ENCODE peak calls at places on chromosomes 13 and 19, in eight cellular contexts. Z is astrocyte, S is left lung, L is A673, E is psoas muscle, I is heart right ventricle, Q is cardiac muscle cell, T is mammary epithelial cell. H is an unnamed sample.
A peak's percentile ranks its signal among the peaks of the same experiment; 100 is the strongest.

GRCh38 chr13:83372786-83373185 is 509.5 kb downstream of the SLITRK1 start:
- DNase-seq in T (peak; percentile 60), L (no peak), E (no peak), Q (peak; percentile 1), S (no peak), I (no peak), Z (no peak), H (no peak)

GRCh38 chr13:20891034-20891433 is 11.5 kb downstream of the XPO4 start:
- DNase-seq in E (no peak), Q (no peak), Z (no peak), L (no peak), I (no peak), T (no peak), S (no peak), H (no peak)

GRCh38 chr13:60787083-60787482 is 390.1 kb downstream of the TDRD3 start:
- DNase-seq in T (no peak), Q (no peak), I (no peak), L (peak; percentile 7), S (no peak), E (no peak), Z (no peak), H (no peak)

GRCh38 chr13:98915563-98916348 is 62.1 kb downstream of the DOCK9 start:
- DNase-seq in L (no peak), T (no peak), Q (no peak), E (no peak), S (no peak), I (no peak), Z (no peak), H (no peak)

GRCh38 chr19:54654447-54655321 is 8.1 kb upstream of the LILRB4 start:
- DNase-seq in T (no peak), S (no peak), Z (no peak), I (no peak), Q (no peak), L (peak; percentile 36), E (no peak), H (no peak)

GRCh38 chr19:19418548-19419260 is 13.2 kb downstream of the GATAD2A start:
- DNase-seq in E (no peak), Q (no peak), S (no peak), Z (peak; percentile 33), T (no peak), I (no peak), L (no peak), H (no peak)

GRCh38 chr19:49150106-49150943 is 4.9 kb downstream of the HRC start:
- DNase-seq in T (peak; percentile 68), S (peak; percentile 82), I (peak; percentile 87), L (peak; percentile 94), E (peak; percentile 90), Z (peak; percentile 62), Q (peak; percentile 87), H (peak; percentile 92)

GRCh38 chr19:1469936-1470863 is 8.8 kb downstream of the C19orf25 start:
- DNase-seq in Q (no peak), E (peak; percentile 56), S (no peak), T (no peak), Z (no peak), I (peak; percentile 47), L (peak; percentile 86), H (peak; percentile 81)

GRCh38 chr13:44004881-44005280 is 125.2 kb downstream of the LACC1 start:
- DNase-seq in T (peak; percentile 75), Q (peak; percentile 56), Z (peak; percentile 70), I (no peak), L (peak; percentile 17), E (no peak), S (no peak), H (no peak)

GRCh38 chr19:40688294-40688693 is 2.2 kb downstream of the NUMBL start:
- DNase-seq in Q (no peak), S (no peak), L (no peak), I (no peak), E (no peak), Z (no peak), T (no peak), H (no peak)

GRCh38 chr19:38663957-38664502 is 16.6 kb downstream of the ACTN4 start:
- DNase-seq in Q (no peak), I (peak; percentile 65), Z (no peak), E (peak; percentile 85), T (no peak), S (no peak), L (no peak), H (no peak)

GRCh38 chr19:22882797-22883196 is 50.7 kb downstream of the ZNF723 start:
- DNase-seq in L (peak; percentile 40), Q (peak; percentile 27), I (peak; percentile 5), Z (peak; percentile 0), S (no peak), E (no peak), T (peak; percentile 17), H (no peak)

GRCh38 chr13:107827840-107828549 is 387.3 kb downstream of the LIG4 start:
- DNase-seq in L (no peak), Q (peak; percentile 17), Z (no peak), T (no peak), E (no peak), I (no peak), S (no peak), H (no peak)

GRCh38 chr19:16571283-16571682 is 932 bp downstream of the SLC35E1 start:
- DNase-seq in Z (peak; percentile 36), Q (peak; percentile 51), T (peak; percentile 23), E (no peak), S (no peak), I (no peak), L (peak; percentile 45), H (no peak)

GRCh38 chr13:100513987-100514670 is 74.5 kb downstream of the GGACT start:
- DNase-seq in T (no peak), Q (peak; percentile 42), E (no peak), I (no peak), Z (no peak), L (peak; percentile 81), S (no peak), H (no peak)

GRCh38 chr13:27005556-27005955 is 166.1 kb downstream of the USP12 start:
- DNase-seq in E (no peak), Z (peak; percentile 24), L (no peak), Q (peak; percentile 52), S (no peak), I (no peak), T (no peak), H (no peak)

GRCh38 chr13:78607409-78608253 is 4.3 kb upstream of the POU4F1 start:
- DNase-seq in E (no peak), Z (no peak), I (no peak), T (no peak), L (no peak), S (no peak), Q (no peak), H (no peak)

GRCh38 chr19:2973229-2973628 is 4.1 kb upstream of the TLE6 start:
- DNase-seq in Q (peak; percentile 64), I (peak; percentile 62), Z (no peak), L (no peak), T (no peak), S (no peak), E (peak; percentile 82), H (no peak)

GRCh38 chr19:49837009-49837310 is 14.0 kb upstream of the PTOV1 start:
- DNase-seq in S (no peak), I (no peak), T (no peak), Z (no peak), L (no peak), E (no peak), Q (no peak), H (no peak)

GRCh38 chr19:41774515-41774980 is 19.2 kb downstream of the CEACAM6 start:
- DNase-seq in T (peak; percentile 96), Q (no peak), E (no peak), S (peak; percentile 77), L (no peak), Z (no peak), I (no peak), H (peak; percentile 96)

DNA sequence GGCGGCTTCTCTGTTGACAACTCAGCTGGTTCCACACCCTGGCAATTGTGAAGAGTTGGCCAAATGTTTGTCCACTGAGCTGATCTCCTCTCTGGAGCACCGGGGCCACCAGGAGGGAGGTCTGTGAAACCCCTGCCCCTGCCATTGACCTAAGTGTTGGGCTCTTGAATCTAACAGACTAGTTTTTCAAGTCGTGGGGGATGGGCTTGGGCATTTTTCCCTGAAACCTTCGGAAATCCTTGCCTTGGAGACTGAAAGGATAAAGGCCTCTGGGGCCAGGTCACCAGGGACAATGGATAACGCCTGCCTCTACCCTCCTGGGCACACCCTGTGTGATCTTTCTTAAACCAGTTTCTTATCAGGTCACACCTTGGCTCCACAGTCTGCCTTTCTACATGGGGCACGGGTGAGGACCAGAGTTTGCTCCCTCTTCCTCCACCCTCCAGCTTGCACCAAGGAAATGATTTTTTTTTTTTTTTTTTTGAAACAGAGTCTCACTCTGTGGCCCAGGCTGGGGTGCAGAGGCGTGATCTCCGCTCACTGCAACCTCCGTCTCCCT is 930 bp downstream of the GEMIN7 start:
- DNase-seq in Q (no peak), S (no peak), I (no peak), L (no peak), E (no peak), Z (no peak), T (no peak), H (no peak)
- H3K4me1 ChIP-seq in Q (peaks cover 16% of the 10 kb centered on the region), S (peaks cover 16% of the 10 kb centered on the region), I (peaks cover 34% of the 10 kb centered on the region), L (peaks cover 11% of the 10 kb centered on the region), E (peaks cover 24% of the 10 kb centered on the region), Z (peaks cover 14% of the 10 kb centered on the region), T (peaks cover 20% of the 10 kb centered on the region), H (peaks cover 22% of the 10 kb centered on the region)

GRCh38 chr19:46372901-46373572 is 26.1 kb downstream of the PPP5C start:
- DNase-seq in Q (peak; percentile 45), T (no peak), S (peak; percentile 29), E (no peak), Z (peak; percentile 47), I (no peak), L (peak; percentile 75), H (no peak)
- TF ChIP-seq CTCF in Q (peak; percentile 43), T (peak; percentile 68), S (no peak), E (peak; percentile 7), Z (peak; percentile 18), I (peak; percentile 10), L (peak; percentile 64), H (no peak)

DNA sequence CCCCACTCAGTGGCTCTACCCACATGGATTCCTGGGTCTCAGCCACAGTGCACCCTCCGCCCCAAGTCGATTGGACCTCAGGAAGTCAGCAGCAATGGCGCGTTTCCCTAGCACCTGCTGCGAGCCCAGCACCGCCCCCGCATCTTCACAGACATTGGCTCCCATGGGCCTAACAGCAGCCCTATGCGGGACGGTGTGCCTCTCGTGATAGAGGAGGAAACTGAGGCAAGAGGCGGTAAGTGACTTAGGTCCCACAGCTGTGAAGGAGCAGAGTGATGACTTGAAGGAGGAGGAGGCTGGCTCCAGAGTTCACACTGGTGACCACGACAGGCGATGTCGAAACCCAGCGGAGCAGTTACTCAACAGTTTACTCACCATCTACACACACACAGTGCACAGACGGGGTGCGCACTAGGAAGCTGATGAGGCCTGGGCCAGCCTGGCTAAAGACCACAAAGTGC is 104.5 kb upstream of the SOX1 start:
- DNase-seq in L (no peak), I (no peak), E (no peak), T (no peak), Z (no peak), Q (no peak), S (no peak), H (no peak)
- H3K9me3 ChIP-seq in L (no peaks in the 10 kb centered on the region), I (no peaks in the 10 kb centered on the region), E (no peaks in the 10 kb centered on the region), T (peaks cover 26% of the 10 kb centered on the region), Z (peaks cover 4% of the 10 kb centered on the region), Q (no peaks in the 10 kb centered on the region), S (no peaks in the 10 kb centered on the region), H (no peaks in the 10 kb centered on the region)

DNA sequence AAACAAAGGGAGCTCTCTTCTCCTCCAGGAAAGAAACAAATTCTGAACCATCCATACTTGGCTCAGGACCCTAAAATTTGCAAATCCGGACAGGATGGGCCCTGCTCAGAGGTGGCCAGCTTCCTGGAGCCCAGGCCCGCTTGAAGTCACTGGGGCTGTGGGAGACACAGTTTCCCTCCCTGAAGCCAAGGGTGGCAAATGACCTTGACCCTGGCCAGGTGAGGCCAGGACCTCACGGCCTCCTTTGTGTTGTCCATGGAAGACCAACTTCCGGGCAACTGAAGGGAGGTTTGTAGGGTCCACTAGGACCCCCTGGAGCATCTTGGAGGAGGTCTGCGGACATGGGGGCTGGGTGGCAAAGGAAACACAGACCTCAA is 5.5 kb downstream of the NANOS3 start:
- DNase-seq in T (no peak), Z (no peak), I (no peak), E (no peak), S (no peak), Q (no peak), L (no peak), H (no peak)
- H3K4me1 ChIP-seq in T (peaks cover 45% of the 10 kb centered on the region), Z (peaks cover 24% of the 10 kb centered on the region), I (peaks cover 33% of the 10 kb centered on the region), E (peaks cover 15% of the 10 kb centered on the region), S (peaks cover 14% of the 10 kb centered on the region), Q (peaks cover 19% of the 10 kb centered on the region), L (peaks cover 13% of the 10 kb centered on the region), H (peaks cover 13% of the 10 kb centered on the region)